ENCODE peak calls at places on chromosome 9, in seven cellular contexts. X is cardiac muscle cell, C is foreskin keratinocyte, I is lower lobe of right lung, H is transverse colon, M is GM23248, D is left ventricle myocardium inferior. B is an unnamed sample. For H3K27me3, the result is how much of the 10 kb centered on the place peaks cover.

GRCh38 chr9:136840877-136841645 is 1.2 kb upstream of the AJM1 start:
- DNase-seq in X (peak), C (no peak), I (no peak), H (peak), M (peak), D (no peak), B (no peak)

GRCh38 chr9:33029106-33029788 is 4.2 kb downstream of the DNAJA1 start:
- DNase-seq in X (peak), C (no peak), I (no peak), H (no peak), M (peak), D (no peak), B (no peak)

GRCh38 chr9:3936520-3937235 is 363.2 kb downstream of the GLIS3 start:
- DNase-seq in X (peak), C (no peak), I (peak), H (no peak), M (no peak), D (peak), B (no peak)

GRCh38 chr9:110161940-110162339 is 46.0 kb downstream of the C9orf152 start:
- DNase-seq in X (no peak), C (no peak), I (no peak), H (no peak), M (no peak), D (no peak), B (no peak)

GRCh38 chr9:110638381-110638954 is 30.1 kb upstream of the MUSK start:
- DNase-seq in X (peak), C (no peak), I (no peak), H (no peak), M (peak), D (no peak), B (no peak)

GRCh38 chr9:72749276-72749675 is 203.6 kb downstream of the ALDH1A1 start:
- DNase-seq in X (no peak), C (no peak), I (no peak), H (peak), M (no peak), D (no peak), B (no peak)

GRCh38 chr9:114037961-114038723 is 40.0 kb downstream of the AMBP start:
- DNase-seq in X (no peak), C (no peak), I (no peak), H (no peak), M (no peak), D (no peak), B (no peak)

GRCh38 chr9:72551306-72551705 is 29.9 kb downstream of the TMC1 start:
- DNase-seq in X (no peak), C (no peak), I (no peak), H (no peak), M (no peak), D (no peak), B (no peak)

GRCh38 chr9:137492464-137493162 is 33.5 kb upstream of the NSMF start:
- DNase-seq in X (no peak), C (no peak), I (no peak), H (peak), M (peak), D (no peak), B (no peak)

GRCh38 chr9:107784235-107784958 is 294.8 kb upstream of the KLF4 start:
- DNase-seq in X (peak), C (peak), I (no peak), H (no peak), M (peak), D (peak), B (peak)

GRCh38 chr9:27457445-27457844 is 66.6 kb upstream of the IFNK start:
- DNase-seq in X (no peak), C (no peak), I (no peak), H (peak), M (no peak), D (peak), B (no peak)

GRCh38 chr9:121861501-121862180 is 210.2 kb downstream of the DAB2IP start:
- DNase-seq in X (peak), C (no peak), I (no peak), H (peak), M (peak), D (peak), B (peak)

GRCh38 chr9:114002271-114002985 is 75.7 kb downstream of the AMBP start:
- DNase-seq in X (no peak), C (no peak), I (no peak), H (no peak), M (no peak), D (no peak), B (no peak)

GRCh38 chr9:137275937-137276756 is 1.4 kb upstream of the TOR4A start:
- DNase-seq in X (no peak), C (no peak), I (peak), H (no peak), M (no peak), D (no peak), B (no peak)

DNA sequence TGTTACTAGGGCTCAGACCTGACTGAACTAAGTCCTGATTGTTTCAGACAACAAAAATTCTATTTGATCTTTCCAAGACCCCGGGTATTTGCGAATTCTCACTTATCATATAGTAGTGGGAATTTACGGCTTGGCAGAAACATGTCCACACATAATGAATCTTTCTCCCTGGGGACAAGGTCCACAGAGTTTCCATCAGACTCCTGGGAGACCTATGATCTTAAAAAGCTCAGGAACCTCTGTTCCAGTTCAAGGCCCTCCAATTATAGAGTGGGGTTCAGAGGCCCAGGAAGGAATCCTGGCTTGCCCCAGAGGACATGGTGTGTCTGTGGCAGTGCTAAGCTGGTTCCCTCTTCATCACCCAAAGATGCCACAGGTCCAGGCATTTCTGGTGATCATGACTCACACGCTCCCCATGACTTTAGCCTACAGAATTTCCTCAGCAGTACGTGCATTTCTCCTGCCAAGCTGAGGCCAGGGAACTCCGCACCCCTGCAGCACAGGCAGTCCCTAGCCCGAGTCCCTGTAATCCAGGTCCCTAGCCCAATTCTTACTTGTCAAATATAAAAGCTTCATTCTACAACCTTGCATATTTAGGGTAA is 12.6 kb downstream of the RAPGEF1 start:
- DNase-seq in X (peak), C (peak), I (no peak), H (no peak), M (peak), D (no peak), B (peak)
- H3K27ac ChIP-seq in X (no peak), C (peak), I (no peak), H (peak), M (peak), D (peak), B (peak)

DNA sequence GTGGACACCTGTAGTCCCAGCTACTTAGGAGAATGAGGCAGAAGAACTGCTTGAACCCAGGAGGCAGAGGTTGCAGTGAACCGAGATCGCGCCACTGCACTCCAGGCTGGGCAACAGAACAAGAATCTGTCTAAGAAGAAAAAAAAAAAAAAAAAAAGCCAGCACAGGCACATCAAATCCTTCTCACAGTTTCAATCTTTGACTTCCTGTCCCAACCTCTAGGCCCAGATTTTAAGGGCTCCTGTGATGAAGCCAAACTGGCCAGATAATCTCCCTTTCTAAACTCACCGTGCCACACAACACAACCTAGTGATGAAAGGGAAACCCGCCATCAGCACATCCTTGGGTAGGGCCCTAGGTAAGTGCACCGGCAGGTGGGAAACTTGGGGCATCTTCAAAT is 58.1 kb downstream of the ROR2 start:
- DNase-seq in X (no peak), C (no peak), I (no peak), H (no peak), M (no peak), D (no peak), B (no peak)
- H3K27me3 ChIP-seq in X (under half), C (under half), I (under half), H (under half), M (under half), D (under half), B (under half)

GRCh38 chr9:37333288-37333687 is 89.2 kb upstream of the GRHPR start:
- DNase-seq in X (no peak), C (no peak), I (no peak), H (no peak), M (peak), D (no peak), B (no peak)
- H3K27ac ChIP-seq in X (no peak), C (no peak), I (no peak), H (no peak), M (no peak), D (no peak), B (no peak)

GRCh38 chr9:124108216-124108615 is 96.6 kb downstream of the LHX2 start:
- DNase-seq in X (no peak), C (no peak), I (no peak), H (no peak), M (no peak), D (no peak), B (no peak)

GRCh38 chr9:124102363-124102762 is 90.8 kb downstream of the LHX2 start:
- DNase-seq in X (no peak), C (no peak), I (no peak), H (no peak), M (no peak), D (no peak), B (no peak)

GRCh38 chr9:124101593-124101992 is 90.0 kb downstream of the LHX2 start:
- DNase-seq in X (no peak), C (no peak), I (no peak), H (no peak), M (no peak), D (no peak), B (no peak)

GRCh38 chr9:124110307-124110915 is 98.8 kb downstream of the LHX2 start:
- DNase-seq in X (peak), C (no peak), I (no peak), H (peak), M (peak), D (peak), B (peak)

GRCh38 chr9:124105266-124105665 is 93.7 kb downstream of the LHX2 start:
- DNase-seq in X (no peak), C (no peak), I (no peak), H (no peak), M (no peak), D (peak), B (no peak)
- H3K27me3 ChIP-seq in X (under half), C (under half), I (under half), H (under half), M (under half), D (under half), B (under half)

GRCh38 chr9:79492092-79492995 is 79.4 kb upstream of the TLE4 start:
- DNase-seq in X (no peak), C (no peak), I (no peak), H (no peak), M (no peak), D (no peak), B (no peak)

GRCh38 chr9:79485258-79485657 is 86.5 kb upstream of the TLE4 start:
- DNase-seq in X (no peak), C (no peak), I (no peak), H (no peak), M (no peak), D (no peak), B (no peak)

GRCh38 chr9:79490657-79491250 is 81.0 kb upstream of the TLE4 start:
- DNase-seq in X (no peak), C (no peak), I (no peak), H (no peak), M (no peak), D (no peak), B (no peak)

DNA sequence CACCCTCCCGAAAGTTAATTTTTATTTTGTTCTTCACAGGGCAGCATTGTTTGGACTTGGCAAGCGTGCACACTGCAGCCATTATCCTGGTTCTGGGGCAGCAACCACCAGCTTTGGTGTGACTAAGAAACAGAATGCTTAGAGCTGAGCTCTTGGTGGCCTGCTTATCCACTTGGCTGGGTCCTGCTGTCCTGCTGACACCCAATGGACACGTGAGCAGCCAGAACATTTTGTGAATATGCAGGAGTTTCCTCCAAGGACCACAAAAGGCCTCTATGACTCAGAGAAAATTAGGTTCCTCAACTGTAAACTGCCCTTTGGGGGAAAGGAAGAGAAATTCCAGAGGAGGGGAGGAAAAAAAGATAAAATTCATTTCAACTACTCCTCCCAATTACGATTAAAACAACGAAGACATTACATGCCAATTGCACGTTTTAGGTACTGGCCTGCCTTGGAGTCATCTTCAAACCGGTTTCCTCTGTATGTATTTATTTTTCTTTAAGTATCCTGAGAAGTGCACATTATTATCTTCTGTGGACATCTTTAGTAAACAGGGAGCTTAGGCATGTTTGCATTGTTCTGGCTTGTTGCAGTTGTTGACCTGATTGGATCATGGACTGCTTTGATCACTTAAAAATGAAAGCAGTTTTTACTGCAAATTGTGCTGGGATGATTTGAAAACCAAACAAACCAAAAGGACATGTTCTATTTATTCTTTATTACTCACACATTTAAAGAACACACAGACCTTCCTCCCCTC is 82.3 kb upstream of the TLE4 start:
- DNase-seq in X (peak), C (peak), I (no peak), H (peak), M (peak), D (no peak), B (peak)
- H3K27ac ChIP-seq in X (no peak), C (no peak), I (no peak), H (peak), M (no peak), D (no peak), B (no peak)

GRCh38 chr9:126618200-126618589 is 4.5 kb downstream of the LMX1B start:
- DNase-seq in X (no peak), C (no peak), I (no peak), H (no peak), M (no peak), D (no peak), B (no peak)

GRCh38 chr9:126619336-126619919 is 5.7 kb downstream of the LMX1B start:
- DNase-seq in X (no peak), C (no peak), I (no peak), H (no peak), M (no peak), D (no peak), B (no peak)

GRCh38 chr9:126617003-126617739 is 3.4 kb downstream of the LMX1B start:
- DNase-seq in X (no peak), C (no peak), I (no peak), H (no peak), M (no peak), D (no peak), B (no peak)

GRCh38 chr9:126617740-126618133 is 4.0 kb downstream of the LMX1B start:
- DNase-seq in X (no peak), C (no peak), I (no peak), H (no peak), M (no peak), D (no peak), B (no peak)

GRCh38 chr9:126618590-126619335 is 5.0 kb downstream of the LMX1B start:
- DNase-seq in X (no peak), C (no peak), I (no peak), H (no peak), M (no peak), D (no peak), B (no peak)
- H3K27me3 ChIP-seq in X (half or more), C (half or more), I (half or more), H (half or more), M (under half), D (half or more), B (half or more)

DNA sequence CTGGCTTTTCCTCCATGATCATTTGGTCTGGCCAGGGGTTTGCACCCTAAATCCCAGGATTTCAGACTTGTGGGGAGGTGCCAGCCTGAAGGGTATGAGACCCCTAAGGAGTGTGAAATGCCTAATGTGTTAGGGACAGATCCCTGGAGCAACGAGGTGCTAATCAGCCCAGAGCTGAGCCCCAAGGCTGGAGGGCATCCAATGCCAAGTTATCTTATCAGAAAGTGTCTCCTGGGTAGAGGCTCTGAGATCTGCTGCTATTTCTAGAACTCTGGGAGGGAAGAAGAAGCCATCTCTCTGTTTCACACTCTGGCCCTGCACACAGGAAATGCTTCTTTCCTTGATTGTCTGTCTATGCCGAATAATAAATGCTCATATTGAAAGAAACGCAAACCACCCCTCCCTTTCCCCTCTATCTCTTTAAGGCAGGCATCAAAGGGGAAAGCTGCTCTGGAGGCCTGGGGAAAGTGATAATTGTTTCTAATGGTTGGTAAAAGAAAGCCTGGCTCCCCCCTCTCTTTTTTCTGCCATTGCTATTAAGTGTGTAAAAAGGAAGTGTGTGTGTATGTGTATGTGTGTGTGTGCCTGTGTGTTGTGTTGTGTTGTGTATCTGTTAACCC is 166.7 kb downstream of the PAPPA start:
- DNase-seq in X (peak), C (no peak), I (no peak), H (no peak), M (no peak), D (peak), B (no peak)
- H3K27ac ChIP-seq in X (peak), C (no peak), I (no peak), H (no peak), M (no peak), D (peak), B (no peak)

GRCh38 chr9:124044448-124044847 is 32.9 kb downstream of the LHX2 start:
- DNase-seq in X (no peak), C (no peak), I (no peak), H (no peak), M (no peak), D (no peak), B (no peak)

GRCh38 chr9:124040935-124041816 is 29.6 kb downstream of the LHX2 start:
- DNase-seq in X (no peak), C (no peak), I (peak), H (peak), M (peak), D (peak), B (no peak)

GRCh38 chr9:124042168-124042775 is 30.7 kb downstream of the LHX2 start:
- DNase-seq in X (no peak), C (no peak), I (no peak), H (no peak), M (peak), D (no peak), B (no peak)

GRCh38 chr9:124040186-124040920 is 28.8 kb downstream of the LHX2 start:
- DNase-seq in X (peak), C (no peak), I (no peak), H (no peak), M (peak), D (no peak), B (peak)

DNA sequence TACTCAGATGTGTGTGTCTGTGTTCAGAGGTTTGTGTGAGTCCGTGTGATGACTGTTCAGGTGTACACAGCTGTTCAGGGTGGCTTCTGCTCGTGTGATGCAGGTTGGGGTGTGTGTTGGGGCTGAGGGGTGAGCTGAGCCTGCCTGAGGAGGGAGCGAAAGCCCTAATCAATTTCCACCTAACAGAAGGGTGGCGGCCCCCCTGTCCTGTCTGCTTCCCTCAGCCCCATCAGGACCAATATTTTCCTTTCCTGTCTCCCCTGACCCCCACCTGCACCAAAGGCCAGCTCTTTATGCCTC is 30.2 kb downstream of the LHX2 start:
- DNase-seq in X (no peak), C (no peak), I (no peak), H (no peak), M (no peak), D (no peak), B (no peak)
- H3K27me3 ChIP-seq in X (half or more), C (half or more), I (half or more), H (half or more), M (under half), D (half or more), B (half or more)

B was measured in brain microvascular endothelial cell.